ENCODE peak calls at places on chromosomes 1 and 21, in four cellular contexts. One of them, this sample, is unnamed.
A peak's percentile ranks its signal among the peaks of the same experiment; 100 is the strongest.

GRCh38 chr21:41802684-41803083 is 35.8 kb upstream of the RIPK4 start:
- DNase-seq in fibroblast of the aortic adventitia: peak; percentile 48
- DNase-seq in neural crest cell: no peak
- DNase-seq in pancreas: no peak
- DNase-seq in this sample: peak; percentile 76

GRCh38 chr1:100903777-100904176 is 7.9 kb downstream of the SLC30A7 start:
- DNase-seq in pancreas: no peak
- DNase-seq in neural crest cell: no peak
- DNase-seq in fibroblast of the aortic adventitia: no peak
- DNase-seq in this sample: no peak

GRCh38 chr21:39721885-39722284 is 23.1 kb upstream of the IGSF5 start:
- DNase-seq in neural crest cell: no peak
- DNase-seq in pancreas: no peak
- DNase-seq in fibroblast of the aortic adventitia: no peak
- DNase-seq in this sample: no peak

GRCh38 chr21:31612889-31613785 is 46.4 kb upstream of the SOD1 start:
- DNase-seq in fibroblast of the aortic adventitia: peak; percentile 2
- DNase-seq in pancreas: no peak
- DNase-seq in neural crest cell: no peak
- DNase-seq in this sample: no peak

GRCh38 chr1:244659694-244660093 is 6.8 kb downstream of the DESI2 start:
- DNase-seq in fibroblast of the aortic adventitia: no peak
- DNase-seq in pancreas: no peak
- DNase-seq in neural crest cell: no peak
- DNase-seq in this sample: no peak

GRCh38 chr1:55474168-55474786 is 259.1 kb upstream of the USP24 start:
- DNase-seq in fibroblast of the aortic adventitia: peak; percentile 85
- DNase-seq in pancreas: no peak
- DNase-seq in neural crest cell: no peak
- DNase-seq in this sample: no peak

GRCh38 chr21:46226146-46226545 is 2.4 kb downstream of the LSS start:
- DNase-seq in fibroblast of the aortic adventitia: peak; percentile 29
- DNase-seq in neural crest cell: no peak
- DNase-seq in pancreas: no peak
- DNase-seq in this sample: no peak

GRCh38 chr21:43712268-43712942 is 6.5 kb upstream of the PDXK start:
- DNase-seq in pancreas: peak; percentile 71
- DNase-seq in neural crest cell: no peak
- DNase-seq in fibroblast of the aortic adventitia: peak; percentile 61
- DNase-seq in this sample: peak; percentile 80

GRCh38 chr1:183125279-183125999 is 60.6 kb upstream of the LAMC2 start:
- DNase-seq in neural crest cell: no peak
- DNase-seq in fibroblast of the aortic adventitia: no peak
- DNase-seq in pancreas: no peak
- DNase-seq in this sample: no peak
- TF ChIP-seq CTCF in neural crest cell: no peak
- TF ChIP-seq CTCF in fibroblast of the aortic adventitia: no peak
- TF ChIP-seq CTCF in pancreas: no peak
- TF ChIP-seq CTCF in this sample: no peak

DNA sequence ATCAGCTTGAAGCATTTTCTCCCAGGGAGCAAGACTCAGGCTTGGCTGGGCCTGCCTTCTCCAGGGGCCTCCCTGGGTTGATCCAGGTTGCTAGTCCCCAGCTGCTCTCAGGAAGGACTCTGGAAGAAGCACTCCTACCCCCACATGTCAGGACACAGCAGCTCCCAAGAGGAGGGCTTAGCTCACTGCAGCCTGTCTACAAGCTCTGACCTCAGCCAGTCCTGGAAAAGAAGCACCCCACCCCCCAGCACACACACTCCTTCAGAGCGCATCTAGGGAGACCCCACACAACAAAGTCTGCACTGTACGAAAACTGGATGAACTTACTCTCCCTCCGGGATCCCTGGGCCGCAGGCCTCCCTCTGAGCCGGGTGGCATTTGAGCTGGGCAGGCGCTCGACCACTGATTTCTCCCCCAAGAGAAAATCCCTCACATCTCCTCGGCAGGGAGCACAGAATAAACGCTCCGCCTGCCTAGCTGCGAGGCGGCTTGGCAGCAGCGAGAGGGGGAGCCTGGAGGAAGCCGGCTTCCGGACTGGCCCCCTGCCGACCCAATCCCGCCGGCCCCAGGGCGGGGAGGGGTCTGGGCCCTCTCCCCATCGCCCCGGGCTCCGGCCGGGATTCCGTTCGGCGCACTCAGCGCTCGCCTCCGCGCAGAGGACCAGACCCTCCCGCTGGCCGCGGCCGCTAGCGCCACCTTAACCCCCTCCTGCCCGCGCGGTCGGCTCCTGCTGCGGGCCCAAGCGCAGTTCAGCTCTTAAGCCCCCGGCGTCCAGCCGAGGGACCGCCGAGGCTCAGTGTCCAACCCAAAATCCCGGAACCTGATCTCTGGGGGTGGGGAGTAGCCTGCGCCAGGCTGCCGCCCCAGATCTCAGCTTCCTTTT is at the start of gene KCNA2:
- DNase-seq in neural crest cell: peak; percentile 62
- DNase-seq in pancreas: peak; percentile 73
- DNase-seq in fibroblast of the aortic adventitia: no peak
- DNase-seq in this sample: no peak
- TF ChIP-seq CTCF in neural crest cell: no peak
- TF ChIP-seq CTCF in pancreas: no peak
- TF ChIP-seq CTCF in fibroblast of the aortic adventitia: no peak
- TF ChIP-seq CTCF in this sample: no peak

GRCh38 chr1:45687753-45688737 is at the start of gene TMEM69:
- DNase-seq in fibroblast of the aortic adventitia: peak; percentile 96
- DNase-seq in pancreas: peak; percentile 61
- DNase-seq in neural crest cell: peak; percentile 69
- DNase-seq in this sample: peak; percentile 81
- TF ChIP-seq CTCF in fibroblast of the aortic adventitia: peak; percentile 40
- TF ChIP-seq CTCF in pancreas: no peak
- TF ChIP-seq CTCF in neural crest cell: peak; percentile 57
- TF ChIP-seq CTCF in this sample: no peak

GRCh38 chr1:6396998-6397397 is 3.4 kb upstream of the ACOT7 start:
- DNase-seq in neural crest cell: no peak
- DNase-seq in pancreas: no peak
- DNase-seq in fibroblast of the aortic adventitia: no peak
- DNase-seq in this sample: no peak
- TF ChIP-seq CTCF in neural crest cell: no peak
- TF ChIP-seq CTCF in pancreas: no peak
- TF ChIP-seq CTCF in fibroblast of the aortic adventitia: no peak
- TF ChIP-seq CTCF in this sample: no peak

GRCh38 chr1:117537291-117537920 is 68.4 kb upstream of the TENT5C start:
- DNase-seq in pancreas: peak; percentile 74
- DNase-seq in fibroblast of the aortic adventitia: no peak
- DNase-seq in neural crest cell: no peak
- DNase-seq in this sample: no peak
- TF ChIP-seq CTCF in pancreas: peak; percentile 7
- TF ChIP-seq CTCF in fibroblast of the aortic adventitia: no peak
- TF ChIP-seq CTCF in neural crest cell: peak; percentile 19
- TF ChIP-seq CTCF in this sample: no peak

GRCh38 chr1:21666572-21667320 is 2.4 kb downstream of the RAP1GAP start:
- DNase-seq in fibroblast of the aortic adventitia: peak; percentile 13
- DNase-seq in pancreas: no peak
- DNase-seq in neural crest cell: no peak
- DNase-seq in this sample: no peak
- TF ChIP-seq CTCF in fibroblast of the aortic adventitia: no peak
- TF ChIP-seq CTCF in pancreas: no peak
- TF ChIP-seq CTCF in neural crest cell: no peak
- TF ChIP-seq CTCF in this sample: no peak

DNA sequence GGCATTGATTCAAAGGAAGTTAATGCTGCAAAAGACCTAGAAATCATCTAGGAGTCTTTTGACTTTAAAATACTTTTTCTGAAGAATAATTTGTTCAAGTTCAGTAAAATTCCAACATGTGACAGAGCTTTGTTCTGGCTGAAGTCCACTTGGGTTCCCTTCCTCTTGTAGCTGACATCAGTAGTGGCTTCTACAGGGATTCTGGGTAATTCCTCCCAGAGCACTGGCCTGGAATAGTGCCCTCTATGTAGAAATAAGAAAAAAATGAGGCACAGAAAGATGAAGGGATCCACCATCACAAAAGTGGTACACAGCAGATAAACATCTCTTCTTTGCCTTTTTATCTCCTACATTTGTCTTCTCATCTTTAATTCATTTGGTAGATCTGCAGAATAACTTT is 548.1 kb downstream of the LTN1 start:
- DNase-seq in fibroblast of the aortic adventitia: peak; percentile 64
- DNase-seq in neural crest cell: no peak
- DNase-seq in pancreas: no peak
- DNase-seq in this sample: no peak
- TF ChIP-seq CTCF in fibroblast of the aortic adventitia: no peak
- TF ChIP-seq CTCF in neural crest cell: no peak
- TF ChIP-seq CTCF in pancreas: no peak
- TF ChIP-seq CTCF in this sample: no peak